ENCODE peak calls at places on chromosomes 2 and 18, in four cellular contexts. Q is T-helper 22 cell, D is K562, X is H1. E is an unnamed sample.

GRCh38 chr2:127410871-127411396 is 7.3 kb upstream of the PROC start:
- DNase-seq in X (no peak), D (no peak), Q (no peak), E (no peak)

GRCh38 chr2:25529034-25529433 is 144.3 kb downstream of the DTNB start:
- DNase-seq in X (no peak), Q (no peak), D (no peak), E (no peak)

GRCh38 chr2:158297120-158297519 is 159.4 kb downstream of the CCDC148 start:
- DNase-seq in X (no peak), Q (no peak), D (no peak), E (no peak)

GRCh38 chr2:144650886-144651285 is 131.0 kb upstream of the ZEB2 start:
- DNase-seq in D (no peak), X (no peak), Q (no peak), E (no peak)

GRCh38 chr18:9049495-9049809 is 53.0 kb upstream of the NDUFV2 start:
- DNase-seq in Q (no peak), D (no peak), X (no peak), E (no peak)

GRCh38 chr2:99079226-99079625 is 62.3 kb upstream of the C2orf15 start:
- DNase-seq in D (no peak), X (no peak), Q (no peak), E (no peak)

GRCh38 chr2:140865851-140866250 is 1265.0 kb downstream of the LRP1B start:
- DNase-seq in Q (no peak), X (no peak), D (no peak), E (no peak)

GRCh38 chr2:28437918-28438317 is 45.3 kb downstream of the FOSL2 start:
- DNase-seq in D (no peak), Q (no peak), X (no peak), E (no peak)

GRCh38 chr18:33761363-33761762 is 183.3 kb downstream of the ASXL3 start:
- DNase-seq in Q (no peak), X (no peak), D (no peak), E (no peak)

GRCh38 chr2:157840568-157841156 is 35.5 kb downstream of the ACVR1 start:
- DNase-seq in Q (no peak), D (no peak), X (no peak), E (no peak)

GRCh38 chr18:6327895-6328623 is 86.7 kb downstream of the L3MBTL4 start:
- DNase-seq in D (no peak), X (no peak), Q (no peak), E (no peak)

GRCh38 chr2:97095661-97096060 is 979 bp upstream of the FAHD2B start:
- DNase-seq in Q (no peak), X (no peak), D (no peak), E (no peak)

GRCh38 chr2:217804338-217804737 is 198.5 kb downstream of the TNS1 start:
- DNase-seq in Q (no peak), X (no peak), D (no peak), E (no peak)

GRCh38 chr2:237652181-237652580 is 24.8 kb downstream of the LRRFIP1 start:
- DNase-seq in D (no peak), X (no peak), Q (no peak), E (no peak)

GRCh38 chr2:234556848-234557573 is 60.1 kb upstream of the ARL4C start:
- DNase-seq in D (no peak), Q (no peak), X (no peak), E (no peak)

GRCh38 chr2:145095641-145096435 is 575.9 kb upstream of the ZEB2 start:
- DNase-seq in D (no peak), Q (no peak), X (no peak), E (no peak)

GRCh38 chr2:101012706-101013181 is 10.7 kb downstream of the RPL31 start:
- DNase-seq in X (no peak), D (no peak), Q (no peak), E (no peak)

GRCh38 chr18:67509711-67510110 is 6.8 kb downstream of the DSEL start:
- DNase-seq in X (no peak), Q (no peak), D (no peak), E (no peak)

GRCh38 chr2:124836415-124836814 is 811.3 kb downstream of the CNTNAP5 start:
- DNase-seq in Q (no peak), X (no peak), D (no peak), E (no peak)

GRCh38 chr2:207241198-207241597 is 75.5 kb upstream of the KLF7 start:
- DNase-seq in X (no peak), Q (no peak), D (no peak), E (no peak)

GRCh38 chr2:182941939-182942338 is 75.5 kb upstream of the FRZB start:
- DNase-seq in X (no peak), Q (no peak), D (no peak), E (no peak)

GRCh38 chr2:23417310-23417709 is 32.3 kb downstream of the KLHL29 start:
- DNase-seq in D (no peak), X (no peak), Q (no peak), E (no peak)

GRCh38 chr2:38940746-38941145 is 51.1 kb downstream of the ARHGEF33 start:
- DNase-seq in X (no peak), D (no peak), Q (no peak), E (no peak)

GRCh38 chr2:127530245-127531132 is 4.2 kb upstream of the IWS1 start:
- DNase-seq in X (no peak), Q (no peak), D (no peak), E (no peak)

GRCh38 chr2:130848518-130849210 is 11.9 kb downstream of the ARHGEF4 start:
- DNase-seq in X (no peak), Q (no peak), D (no peak), E (no peak)